ENCODE peak calls at places on chromosomes 7 and 10, in four cellular contexts. One of them, this sample, is unnamed.

GRCh38 chr7:139823855-139824670 is 5.0 kb upstream of the TBXAS1 start:
- DNase-seq in CD4-positive, alpha-beta T cell: no peak
- DNase-seq in GM10248: no peak
- DNase-seq in hepatocyte: peak
- DNase-seq in this sample: no peak

GRCh38 chr10:69504576-69505250 is 53.4 kb downstream of the TSPAN15 start:
- DNase-seq in CD4-positive, alpha-beta T cell: no peak
- DNase-seq in GM10248: no peak
- DNase-seq in hepatocyte: no peak
- DNase-seq in this sample: no peak

GRCh38 chr10:108392286-108392685 is 1227.8 kb upstream of the SORCS1 start:
- DNase-seq in CD4-positive, alpha-beta T cell: no peak
- DNase-seq in GM10248: no peak
- DNase-seq in hepatocyte: no peak
- DNase-seq in this sample: no peak

GRCh38 chr7:100407285-100408180 is 21.0 kb downstream of the ZCWPW1 start:
- DNase-seq in CD4-positive, alpha-beta T cell: peak
- DNase-seq in GM10248: peak
- DNase-seq in hepatocyte: peak
- DNase-seq in this sample: peak

GRCh38 chr10:62010366-62010765 is 108.9 kb downstream of the ARID5B start:
- DNase-seq in CD4-positive, alpha-beta T cell: no peak
- DNase-seq in GM10248: no peak
- DNase-seq in hepatocyte: no peak
- DNase-seq in this sample: no peak

GRCh38 chr10:124906551-124907001 is 35.3 kb upstream of the ZRANB1 start:
- DNase-seq in CD4-positive, alpha-beta T cell: no peak
- DNase-seq in GM10248: no peak
- DNase-seq in hepatocyte: no peak
- DNase-seq in this sample: no peak

GRCh38 chr10:106992064-106992463 is 172.4 kb downstream of the SORCS1 start:
- DNase-seq in CD4-positive, alpha-beta T cell: no peak
- DNase-seq in GM10248: no peak
- DNase-seq in hepatocyte: no peak
- DNase-seq in this sample: no peak

GRCh38 chr7:74182453-74183090 is 8.4 kb downstream of the EIF4H start:
- DNase-seq in CD4-positive, alpha-beta T cell: no peak
- DNase-seq in GM10248: no peak
- DNase-seq in hepatocyte: no peak
- DNase-seq in this sample: no peak

GRCh38 chr7:74197449-74198108 is 12.2 kb upstream of the LAT2 start:
- DNase-seq in CD4-positive, alpha-beta T cell: no peak
- DNase-seq in GM10248: no peak
- DNase-seq in hepatocyte: no peak
- DNase-seq in this sample: no peak

GRCh38 chr7:23458044-23458443 is 12.2 kb downstream of the IGF2BP3 start:
- DNase-seq in CD4-positive, alpha-beta T cell: no peak
- DNase-seq in GM10248: no peak
- DNase-seq in hepatocyte: no peak
- DNase-seq in this sample: no peak

GRCh38 chr7:38806912-38807311 is 102.1 kb downstream of the VPS41 start:
- DNase-seq in CD4-positive, alpha-beta T cell: no peak
- DNase-seq in GM10248: no peak
- DNase-seq in hepatocyte: no peak
- DNase-seq in this sample: no peak

GRCh38 chr10:110781139-110781538 is 90.6 kb upstream of the PDCD4 start:
- DNase-seq in CD4-positive, alpha-beta T cell: no peak
- DNase-seq in GM10248: no peak
- DNase-seq in hepatocyte: no peak
- DNase-seq in this sample: no peak

GRCh38 chr7:97418312-97418711 is 300.8 kb downstream of the SDHAF3 start:
- DNase-seq in CD4-positive, alpha-beta T cell: no peak
- DNase-seq in GM10248: no peak
- DNase-seq in hepatocyte: no peak
- DNase-seq in this sample: no peak
- TF ChIP-seq CTCF in CD4-positive, alpha-beta T cell: no peak
- TF ChIP-seq CTCF in GM10248: no peak
- TF ChIP-seq CTCF in hepatocyte: no peak
- TF ChIP-seq CTCF in this sample: no peak

GRCh38 chr7:151012921-151013347 is 11.4 kb downstream of the ATG9B start:
- DNase-seq in CD4-positive, alpha-beta T cell: no peak
- DNase-seq in GM10248: no peak
- DNase-seq in hepatocyte: peak
- DNase-seq in this sample: peak
- TF ChIP-seq CTCF in CD4-positive, alpha-beta T cell: peak
- TF ChIP-seq CTCF in GM10248: no peak
- TF ChIP-seq CTCF in hepatocyte: peak
- TF ChIP-seq CTCF in this sample: peak

GRCh38 chr7:143490719-143491306 is 13.1 kb downstream of the TAS2R41 start:
- DNase-seq in CD4-positive, alpha-beta T cell: no peak
- DNase-seq in GM10248: no peak
- DNase-seq in hepatocyte: peak
- DNase-seq in this sample: no peak
- TF ChIP-seq CTCF in CD4-positive, alpha-beta T cell: no peak
- TF ChIP-seq CTCF in GM10248: peak
- TF ChIP-seq CTCF in hepatocyte: peak
- TF ChIP-seq CTCF in this sample: peak

GRCh38 chr7:44973610-44974401 is 5.0 kb downstream of the MYO1G start:
- DNase-seq in CD4-positive, alpha-beta T cell: peak
- DNase-seq in GM10248: no peak
- DNase-seq in hepatocyte: peak
- DNase-seq in this sample: peak
- TF ChIP-seq CTCF in CD4-positive, alpha-beta T cell: peak
- TF ChIP-seq CTCF in GM10248: peak
- TF ChIP-seq CTCF in hepatocyte: peak
- TF ChIP-seq CTCF in this sample: peak

DNA sequence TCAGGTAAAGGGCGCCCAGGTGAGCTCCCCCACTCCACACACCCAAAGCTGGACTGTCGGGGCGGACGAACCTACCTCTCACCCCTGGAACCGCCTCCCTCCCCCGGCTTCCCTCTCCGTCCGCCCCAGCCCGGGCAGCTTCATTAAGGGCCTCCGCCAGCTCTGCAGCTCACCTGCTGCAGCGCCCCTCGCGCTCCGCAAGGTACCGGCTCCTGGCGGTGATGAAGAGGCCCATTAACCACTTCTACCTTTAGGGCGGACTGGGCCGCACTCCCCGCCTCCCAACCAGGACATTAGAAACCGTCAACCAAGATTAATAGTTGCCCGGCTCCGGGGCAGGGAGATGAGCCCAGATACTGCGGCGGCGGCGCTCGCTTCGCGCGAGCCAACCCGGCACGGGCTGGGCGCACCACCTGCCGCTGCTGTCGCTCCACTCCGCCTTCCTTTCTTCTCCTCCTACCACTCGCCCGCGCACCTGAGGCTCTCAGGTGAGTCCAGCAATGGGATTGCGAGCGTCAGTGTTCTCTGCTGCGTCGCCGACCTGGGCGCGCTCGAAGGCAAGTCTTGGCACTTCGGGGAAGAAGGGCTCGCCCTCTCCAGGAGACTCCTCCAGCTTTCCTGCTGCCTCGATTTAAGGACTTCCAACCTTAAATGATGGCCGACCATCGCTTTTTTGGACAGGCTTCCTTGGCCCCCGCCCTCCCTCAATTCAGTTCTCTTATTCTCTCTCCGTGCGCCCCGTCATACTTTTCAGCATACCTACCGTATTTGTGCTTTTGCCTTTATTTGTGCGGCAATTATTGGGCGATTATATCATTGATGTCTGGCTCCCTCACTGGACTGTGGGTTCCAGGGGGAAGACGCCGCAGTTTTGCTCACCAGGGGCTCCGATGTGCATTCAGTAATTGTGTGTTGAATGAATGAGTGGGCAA is 13.6 kb upstream of the KAZALD1 start:
- DNase-seq in CD4-positive, alpha-beta T cell: no peak
- DNase-seq in GM10248: no peak
- DNase-seq in hepatocyte: peak
- DNase-seq in this sample: no peak
- TF ChIP-seq CTCF in CD4-positive, alpha-beta T cell: no peak
- TF ChIP-seq CTCF in GM10248: no peak
- TF ChIP-seq CTCF in hepatocyte: peak
- TF ChIP-seq CTCF in this sample: no peak

GRCh38 chr10:209357-209756 is 74.1 kb downstream of the ZMYND11 start:
- DNase-seq in CD4-positive, alpha-beta T cell: no peak
- DNase-seq in GM10248: no peak
- DNase-seq in hepatocyte: no peak
- DNase-seq in this sample: no peak
- TF ChIP-seq CTCF in CD4-positive, alpha-beta T cell: no peak
- TF ChIP-seq CTCF in GM10248: no peak
- TF ChIP-seq CTCF in hepatocyte: peak
- TF ChIP-seq CTCF in this sample: no peak

DNA sequence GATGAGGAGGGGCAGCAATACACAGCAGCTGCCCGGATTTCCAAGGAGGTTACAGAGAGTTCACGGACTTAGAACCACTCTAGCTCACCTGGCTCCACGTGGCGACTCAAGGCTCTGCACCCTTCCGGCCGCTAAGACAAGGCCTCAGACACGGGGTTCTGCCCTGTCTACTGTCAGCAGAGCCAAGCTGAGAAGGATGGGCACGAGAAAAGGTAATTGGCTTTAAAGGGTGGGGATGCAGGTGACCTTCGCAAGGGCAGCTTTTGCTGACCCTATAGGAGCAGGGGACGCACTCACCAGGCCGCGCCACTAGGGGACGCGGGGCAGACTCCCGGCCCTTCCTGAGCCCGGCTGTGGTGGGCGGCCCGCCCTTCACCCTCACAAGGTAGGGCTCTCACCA is 152.4 kb downstream of the KIF20B start:
- DNase-seq in CD4-positive, alpha-beta T cell: no peak
- DNase-seq in GM10248: no peak
- DNase-seq in hepatocyte: no peak
- DNase-seq in this sample: no peak
- TF ChIP-seq CTCF in CD4-positive, alpha-beta T cell: no peak
- TF ChIP-seq CTCF in GM10248: no peak
- TF ChIP-seq CTCF in hepatocyte: no peak
- TF ChIP-seq CTCF in this sample: no peak

GRCh38 chr7:76315372-76315771 is 12.9 kb downstream of the HSPB1 start:
- DNase-seq in CD4-positive, alpha-beta T cell: no peak
- DNase-seq in GM10248: no peak
- DNase-seq in hepatocyte: no peak
- DNase-seq in this sample: no peak
- TF ChIP-seq CTCF in CD4-positive, alpha-beta T cell: no peak
- TF ChIP-seq CTCF in GM10248: peak
- TF ChIP-seq CTCF in hepatocyte: no peak
- TF ChIP-seq CTCF in this sample: no peak

This sample was measured in GM20000.